ENCODE peak calls at places on chromosomes 6 and 20, in four cellular contexts. X is psoas muscle, G is heart right ventricle, Y is left ventricle myocardium inferior. E is an unnamed sample.

GRCh38 chr6:136035378-136036070 is 184.0 kb downstream of the PDE7B start:
- DNase-seq in Y (no peak), G (peak; percentile 69), X (no peak), E (no peak)

GRCh38 chr20:8124639-8125038 is 7.4 kb upstream of the PLCB1 start:
- DNase-seq in G (no peak), X (no peak), Y (no peak), E (no peak)

GRCh38 chr20:45487231-45487635 is 17.7 kb downstream of the WFDC2 start:
- DNase-seq in X (no peak), Y (no peak), G (no peak), E (no peak)

GRCh38 chr6:27617700-27618689 is 145.1 kb upstream of the ZNF184 start:
- DNase-seq in Y (no peak), X (no peak), G (no peak), E (no peak)

GRCh38 chr6:12957321-12958051 is 240.9 kb downstream of the PHACTR1 start:
- DNase-seq in G (peak; percentile 70), X (peak; percentile 66), Y (peak; percentile 74), E (peak; percentile 73)

GRCh38 chr20:57412347-57413029 is 21.3 kb downstream of the RBM38 start:
- DNase-seq in G (no peak), X (peak; percentile 43), Y (no peak), E (no peak)

GRCh38 chr20:63206878-63207277 is 9.1 kb downstream of the YTHDF1 start:
- DNase-seq in X (no peak), G (no peak), Y (no peak), E (no peak)

GRCh38 chr20:58237318-58238182 is 9.1 kb upstream of the ANKRD60 start:
- DNase-seq in Y (no peak), G (no peak), X (no peak), E (no peak)

GRCh38 chr20:23205656-23206055 is 119.5 kb upstream of the CD93 start:
- DNase-seq in X (peak; percentile 84), Y (peak; percentile 79), G (peak; percentile 85), E (peak; percentile 93)

GRCh38 chr6:72817208-72817607 is 195.3 kb downstream of the KCNQ5 start:
- DNase-seq in G (no peak), Y (no peak), X (no peak), E (no peak)

GRCh38 chr6:116974942-116975341 is 97.9 kb downstream of the RFX6 start:
- DNase-seq in Y (no peak), G (no peak), X (no peak), E (no peak)

GRCh38 chr20:54479138-54479906 is 3.9 kb downstream of the DOK5 start:
- DNase-seq in G (no peak), X (no peak), Y (no peak), E (no peak)

GRCh38 chr6:150293423-150294280 is 75.2 kb upstream of the IYD start:
- DNase-seq in X (no peak), Y (no peak), G (no peak), E (no peak)

GRCh38 chr20:62925420-62926228 is 681 bp downstream of the DIDO1 start:
- DNase-seq in G (no peak), X (peak; percentile 69), Y (no peak), E (no peak)

GRCh38 chr6:166907373-166907841 is 48.9 kb downstream of the RNASET2 start:
- DNase-seq in G (no peak), X (no peak), Y (no peak), E (no peak)

GRCh38 chr6:24768361-24768760 is 6.4 kb upstream of the GMNN start:
- DNase-seq in X (no peak), Y (no peak), G (no peak), E (no peak)

GRCh38 chr20:61520761-61521460 is 268.9 kb downstream of the CDH4 start:
- DNase-seq in Y (no peak), G (no peak), X (no peak), E (no peak)

GRCh38 chr20:5100684-5101347 is 18.9 kb downstream of the PCNA start:
- DNase-seq in X (peak; percentile 84), G (peak; percentile 72), Y (peak; percentile 76), E (peak; percentile 82)

GRCh38 chr6:35634316-35634715 is 54.4 kb downstream of the FKBP5 start:
- DNase-seq in Y (peak; percentile 55), G (peak; percentile 16), X (no peak), E (no peak)

GRCh38 chr6:13553646-13554045 is 20.8 kb upstream of the SIRT5 start:
- DNase-seq in Y (no peak), X (no peak), G (no peak), E (no peak)

GRCh38 chr6:3788408-3789017 is 37.0 kb upstream of the PXDC1 start:
- DNase-seq in X (no peak), G (no peak), Y (no peak), E (no peak)

GRCh38 chr6:111583986-111584385 is 21.7 kb downstream of the TRAF3IP2 start:
- DNase-seq in Y (no peak), X (no peak), G (no peak), E (no peak)

GRCh38 chr6:17292600-17293133 is 11.5 kb downstream of the RBM24 start:
- DNase-seq in X (no peak), G (no peak), Y (no peak), E (no peak)

GRCh38 chr20:4415281-4415680 is 306.4 kb upstream of the PRND start:
- DNase-seq in G (no peak), Y (no peak), X (no peak), E (no peak)

GRCh38 chr6:47267301-47267700 is 42.4 kb downstream of the TNFRSF21 start:
- DNase-seq in Y (no peak), G (no peak), X (no peak), E (no peak)

GRCh38 chr6:137191670-137192069 is 18.2 kb upstream of the IL22RA2 start:
- DNase-seq in X (no peak), G (peak; percentile 37), Y (no peak), E (no peak)

GRCh38 chr6:89454300-89454699 is 21.3 kb downstream of the ANKRD6 start:
- DNase-seq in X (no peak), Y (no peak), G (no peak), E (no peak)

GRCh38 chr6:124993327-124993726 is 31.1 kb downstream of the RNF217 start:
- DNase-seq in G (no peak), X (no peak), Y (no peak), E (no peak)

GRCh38 chr6:39091163-39091562 is 23.8 kb downstream of the SAYSD1 start:
- DNase-seq in G (no peak), X (no peak), Y (no peak), E (no peak)

GRCh38 chr6:117483004-117483644 is 650 bp downstream of the DCBLD1 start:
- DNase-seq in Y (peak; percentile 66), X (peak; percentile 83), G (peak; percentile 50), E (peak; percentile 70)

GRCh38 chr6:1527098-1527497 is 82.6 kb upstream of the FOXC1 start:
- DNase-seq in X (no peak), Y (peak; percentile 65), G (peak; percentile 61), E (no peak)

GRCh38 chr6:42960243-42961019 is at the start of gene GNMT:
- DNase-seq in X (peak; percentile 73), Y (peak; percentile 68), G (peak; percentile 26), E (peak; percentile 78)
- TF ChIP-seq CTCF in X (no peak), Y (no peak), G (no peak), E (no peak)

GRCh38 chr6:169986171-169986847 is 234.9 kb downstream of the ERMARD start:
- DNase-seq in Y (peak; percentile 11), X (no peak), G (no peak), E (peak; percentile 46)

GRCh38 chr6:169984181-169985120 is 233.0 kb downstream of the ERMARD start:
- DNase-seq in Y (peak; percentile 9), X (peak; percentile 35), G (no peak), E (peak; percentile 63)

GRCh38 chr6:169985121-169986015 is 233.9 kb downstream of the ERMARD start:
- DNase-seq in Y (peak; percentile 6), X (no peak), G (no peak), E (peak; percentile 48)

GRCh38 chr6:169988769-169989550 is 237.5 kb downstream of the ERMARD start:
- DNase-seq in X (no peak), G (no peak), Y (no peak), E (peak; percentile 49)

DNA sequence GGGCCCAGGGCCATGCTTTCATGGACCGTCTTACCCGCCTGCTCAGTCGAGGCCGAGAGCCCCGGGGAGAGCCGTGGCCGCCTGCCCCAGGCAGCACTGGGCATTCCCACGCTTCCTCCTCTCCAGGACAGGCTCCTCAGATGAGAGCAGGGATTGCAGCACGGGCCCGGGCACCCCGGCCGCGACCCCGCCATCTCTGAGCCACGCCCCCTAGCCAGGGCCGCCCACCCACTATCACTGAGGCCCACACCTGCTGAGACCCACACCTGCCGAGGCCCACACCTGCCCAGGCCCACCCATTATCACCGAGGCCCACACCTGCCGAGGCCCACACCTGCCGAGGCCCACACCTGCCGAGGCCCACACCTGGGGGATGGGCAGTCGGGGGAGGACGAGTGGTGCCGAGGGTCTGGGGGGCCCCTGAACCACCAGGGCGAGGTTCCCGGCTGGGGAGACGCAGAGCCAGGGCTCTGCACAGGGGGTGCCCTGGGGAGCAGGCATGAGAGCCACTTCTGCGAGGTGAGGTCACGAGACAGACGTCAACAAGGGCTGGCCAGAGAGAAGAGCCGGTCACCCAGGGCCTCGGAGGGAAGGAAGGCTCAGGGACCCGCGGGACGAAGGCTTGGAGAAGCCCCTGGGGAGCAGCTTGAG is 235.6 kb downstream of the ERMARD start:
- DNase-seq in Y (peak; percentile 8), G (no peak), X (no peak), E (peak; percentile 61)
- H3K9me3 ChIP-seq in Y (no peaks in the 10 kb centered on the region), G (no peaks in the 10 kb centered on the region), X (no peaks in the 10 kb centered on the region), E (no peaks in the 10 kb centered on the region)

GRCh38 chr20:38283236-38283635 is 20.7 kb upstream of the BPI start:
- DNase-seq in X (no peak), G (no peak), Y (no peak), E (peak; percentile 39)
- TF ChIP-seq CTCF in X (no peak), G (no peak), Y (no peak), E (no peak)

DNA sequence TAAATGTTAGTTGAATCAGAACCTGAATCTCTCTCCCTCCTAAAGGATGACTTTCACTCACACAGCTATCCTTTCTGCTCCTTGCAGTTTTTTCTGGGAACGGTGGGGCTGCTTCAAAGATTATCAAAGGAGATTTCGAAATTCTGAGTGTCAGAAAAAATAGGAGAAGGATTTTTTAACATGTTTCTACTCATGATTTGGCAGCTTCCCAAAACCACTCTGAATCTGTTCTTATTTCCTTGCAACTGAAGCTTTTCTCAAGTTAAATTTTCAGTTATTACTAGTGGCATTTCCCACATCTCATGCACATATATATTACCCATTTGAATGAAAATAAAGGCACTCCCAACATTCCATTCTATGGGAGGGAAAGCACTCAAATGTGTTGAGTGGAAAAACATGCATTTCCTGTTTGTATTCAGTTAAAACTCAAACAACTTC is 123.6 kb downstream of the LCA5 start:
- DNase-seq in G (no peak), X (no peak), Y (no peak), E (no peak)
- H3K9me3 ChIP-seq in G (no peaks in the 10 kb centered on the region), X (no peaks in the 10 kb centered on the region), Y (no peaks in the 10 kb centered on the region), E (no peaks in the 10 kb centered on the region)